ENCODE peak calls at places on chromosomes 4 and X, in seven cellular contexts. O is CD4-positive, alpha-beta T cell; J is dorsolateral prefrontal cortex; R is glutamatergic neuron; V is testis; K is fibroblast of the aortic adventitia; P is cardiac muscle cell. U is an unnamed sample.

GRCh38 chrX:154131955-154132354 is 12.1 kb upstream of the OPN1LW start:
- DNase-seq in O (no peak), J (no peak), R (no peak), V (peak; percentile 54), K (no peak), P (no peak), U (no peak)

GRCh38 chrX:39452404-39452803 is 645.4 kb downstream of the BCOR start:
- DNase-seq in O (no peak), J (no peak), R (no peak), V (no peak), K (no peak), P (no peak), U (no peak)

GRCh38 chr4:186808635-186809018 is 85.0 kb upstream of the FAT1 start:
- DNase-seq in O (no peak), J (no peak), R (no peak), V (no peak), K (peak; percentile 44), P (no peak), U (no peak)

GRCh38 chrX:25004485-25005032 is 11.2 kb downstream of the ARX start:
- DNase-seq in O (no peak), J (no peak), R (peak; percentile 12), V (no peak), K (no peak), P (no peak), U (no peak)

GRCh38 chr4:152063301-152064235 is 302.8 kb upstream of the GATB start:
- DNase-seq in O (peak; percentile 57), J (no peak), R (peak; percentile 33), V (no peak), K (peak; percentile 21), P (no peak), U (no peak)

GRCh38 chrX:137032841-137033773 is 688 bp downstream of the GPR101 start:
- DNase-seq in O (no peak), J (no peak), R (no peak), V (no peak), K (no peak), P (no peak), U (no peak)

GRCh38 chr4:75513529-75514130 is 573 bp downstream of the RCHY1 start:
- DNase-seq in O (no peak), J (peak; percentile 5), R (no peak), V (no peak), K (peak; percentile 28), P (no peak), U (no peak)

GRCh38 chr4:85019411-85019810 is 52.9 kb upstream of the WDFY3 start:
- DNase-seq in O (no peak), J (no peak), R (no peak), V (no peak), K (no peak), P (no peak), U (no peak)

GRCh38 chr4:89939994-89940393 is 45.3 kb downstream of the MMRN1 start:
- DNase-seq in O (no peak), J (peak; percentile 9), R (no peak), V (peak; percentile 43), K (no peak), P (no peak), U (no peak)

GRCh38 chrX:30065226-30065625 is 150.1 kb upstream of the MAGEB2 start:
- DNase-seq in O (no peak), J (no peak), R (no peak), V (no peak), K (peak; percentile 22), P (no peak), U (no peak)

GRCh38 chrX:30060718-30061117 is 154.6 kb upstream of the MAGEB2 start:
- DNase-seq in O (no peak), J (no peak), R (no peak), V (peak; percentile 13), K (peak; percentile 17), P (peak; percentile 43), U (no peak)
- TF ChIP-seq CTCF in O (no peak), J (peak; percentile 16), R (no peak), V (no peak), K (peak; percentile 52), P (peak; percentile 51), U (peak; percentile 72)

DNA sequence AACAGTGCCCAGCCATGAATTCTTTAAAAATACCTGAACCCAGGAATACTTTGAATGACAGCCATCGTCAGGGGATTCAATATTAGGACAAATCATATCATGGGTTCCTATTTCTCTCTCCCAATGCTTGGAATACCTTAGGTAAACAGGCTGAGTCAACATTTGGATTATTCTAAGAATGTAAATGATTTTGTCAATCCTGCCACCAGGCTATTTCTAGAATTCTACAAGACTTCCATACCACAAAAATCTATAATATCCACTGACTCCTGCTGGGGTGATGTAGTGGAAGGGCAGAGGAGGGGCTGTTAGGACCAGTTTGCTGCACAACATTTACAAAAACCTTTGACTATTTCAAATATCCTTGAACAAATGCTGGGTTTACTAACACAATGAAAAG is 65.2 kb downstream of the IGFBP7 start:
- DNase-seq in O (no peak), J (no peak), R (no peak), V (no peak), K (peak; percentile 54), P (no peak), U (no peak)
- TF ChIP-seq CTCF in O (no peak), J (no peak), R (no peak), V (no peak), K (no peak), P (no peak), U (peak; percentile 59)

DNA sequence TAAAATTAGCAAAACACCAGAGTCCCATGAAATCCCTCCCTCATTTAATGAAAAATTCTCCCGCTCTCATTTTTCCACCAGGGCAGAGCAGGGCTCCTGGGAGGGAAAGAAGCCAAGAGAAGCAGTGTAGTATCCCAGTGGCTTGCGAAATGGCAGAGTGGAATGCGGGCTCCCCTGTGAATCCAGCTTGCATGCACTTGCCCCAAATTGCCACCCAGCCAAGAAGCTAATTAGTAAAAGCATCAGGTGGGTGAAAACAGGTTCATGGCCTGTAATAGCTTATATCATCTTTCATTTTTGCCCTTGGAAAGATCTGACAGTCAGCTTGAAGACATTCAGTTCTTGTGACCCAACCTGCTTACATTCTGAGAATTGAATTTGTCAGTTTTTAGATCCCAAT is 10.1 kb downstream of the AMOT start:
- DNase-seq in O (no peak), J (no peak), R (no peak), V (no peak), K (no peak), P (no peak), U (no peak)
- TF ChIP-seq CTCF in O (no peak), J (no peak), R (no peak), V (no peak), K (no peak), P (no peak), U (no peak)

GRCh38 chrX:115650916-115651315 is 89.9 kb downstream of the PLS3 start:
- DNase-seq in O (no peak), J (peak; percentile 34), R (peak; percentile 38), V (peak; percentile 34), K (peak; percentile 63), P (peak; percentile 53), U (no peak)
- TF ChIP-seq CTCF in O (peak; percentile 29), J (peak; percentile 44), R (peak; percentile 41), V (peak; percentile 11), K (peak; percentile 79), P (peak; percentile 56), U (peak; percentile 90)

DNA sequence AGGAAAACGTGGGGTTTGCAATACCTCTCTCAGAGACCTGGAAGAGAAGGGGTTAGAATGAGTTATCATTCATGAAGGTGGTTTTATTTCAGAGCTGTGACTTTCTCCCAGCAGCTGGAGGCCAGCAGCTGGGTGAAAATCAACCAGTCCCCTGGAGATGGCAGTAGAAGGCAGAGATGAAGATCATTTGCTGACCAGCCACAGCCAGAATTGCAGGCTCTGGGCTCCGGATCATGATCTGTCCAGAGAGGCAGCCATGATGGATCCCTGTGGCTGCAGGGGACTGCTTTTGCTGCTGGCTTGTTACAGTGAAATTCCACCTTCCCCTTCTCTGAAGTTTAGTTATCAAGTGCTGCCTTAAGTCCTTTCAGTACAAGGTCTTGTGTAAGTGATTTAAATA is 46.9 kb upstream of the TAB3 start:
- DNase-seq in O (no peak), J (no peak), R (peak; percentile 10), V (peak; percentile 19), K (peak; percentile 31), P (peak; percentile 49), U (no peak)
- TF ChIP-seq CTCF in O (no peak), J (no peak), R (no peak), V (no peak), K (peak; percentile 27), P (peak; percentile 16), U (peak; percentile 59)

GRCh38 chrX:93538575-93538974 is 134.8 kb downstream of the NAP1L3 start:
- DNase-seq in O (no peak), J (no peak), R (no peak), V (no peak), K (no peak), P (peak; percentile 1), U (no peak)
- TF ChIP-seq CTCF in O (no peak), J (no peak), R (peak; percentile 29), V (no peak), K (peak; percentile 19), P (no peak), U (peak; percentile 81)

DNA sequence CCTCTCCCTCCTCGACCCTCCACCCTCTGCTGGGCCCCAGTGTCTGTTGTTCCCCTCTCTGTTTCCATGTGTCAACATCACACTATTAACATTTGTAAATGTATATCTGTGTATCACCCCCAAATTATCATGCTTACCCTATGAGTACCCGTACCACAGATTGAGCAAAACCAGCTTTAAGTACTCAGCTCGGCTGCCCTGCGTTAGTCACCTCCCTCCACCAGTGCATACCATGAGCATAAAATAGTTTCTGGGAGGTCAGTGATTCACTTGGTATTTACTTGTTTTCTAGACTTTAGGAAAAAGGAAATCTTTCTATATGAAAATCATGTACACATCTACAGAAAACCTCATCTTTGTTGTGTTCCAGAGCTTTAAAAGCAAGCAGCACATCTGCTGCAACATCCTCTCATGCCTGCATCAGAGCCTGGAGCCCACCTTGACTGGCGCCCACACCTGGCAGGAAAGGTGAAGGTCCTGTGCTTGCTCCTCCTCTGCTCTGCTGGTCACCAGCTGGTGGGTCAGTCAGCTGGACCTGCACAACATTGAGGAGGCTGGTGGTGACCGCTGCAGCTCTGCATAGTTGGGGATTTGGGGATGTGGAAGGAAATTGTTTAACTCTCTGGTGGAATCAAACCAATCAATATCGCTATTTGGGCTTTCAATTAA is 214.4 kb upstream of the KLF3 start:
- DNase-seq in O (no peak), J (no peak), R (no peak), V (no peak), K (no peak), P (no peak), U (no peak)
- TF ChIP-seq CTCF in O (no peak), J (no peak), R (no peak), V (no peak), K (no peak), P (no peak), U (no peak)

GRCh38 chr4:125526420-125526819 is 211.7 kb downstream of the FAT4 start:
- DNase-seq in O (no peak), J (no peak), R (no peak), V (no peak), K (no peak), P (no peak), U (no peak)
- TF ChIP-seq CTCF in O (no peak), J (no peak), R (peak; percentile 54), V (no peak), K (no peak), P (no peak), U (peak; percentile 68)

GRCh38 chr4:150999091-150999490 is 16.0 kb downstream of the LRBA start:
- DNase-seq in O (no peak), J (no peak), R (no peak), V (no peak), K (no peak), P (no peak), U (no peak)

GRCh38 chr4:151000747-151001429 is 14.2 kb downstream of the LRBA start:
- DNase-seq in O (no peak), J (no peak), R (no peak), V (no peak), K (no peak), P (no peak), U (no peak)

GRCh38 chr4:151004222-151004621 is 10.9 kb downstream of the LRBA start:
- DNase-seq in O (no peak), J (no peak), R (no peak), V (no peak), K (peak; percentile 37), P (no peak), U (no peak)
- TF ChIP-seq CTCF in O (no peak), J (no peak), R (no peak), V (no peak), K (no peak), P (no peak), U (no peak)